ENCODE peak calls at places on chromosomes 3 and 15, in four cellular contexts. K, R, U and G are unnamed samples.

GRCh38 chr3:44976002-44976815 is at the start of the genes EXOSC7 and ZDHHC3:
- DNase-seq in K (peak), R (peak), U (peak), G (peak)

GRCh38 chr3:183472155-183472554 is 43.7 kb upstream of the MCF2L2 start:
- DNase-seq in K (no peak), R (no peak), U (no peak), G (no peak)

GRCh38 chr3:162641317-162641716 is 1144.7 kb downstream of the OTOL1 start:
- DNase-seq in K (no peak), R (no peak), U (no peak), G (no peak)

GRCh38 chr15:64354683-64355558 is 1.1 kb downstream of the CSNK1G1 start:
- DNase-seq in K (no peak), R (no peak), U (peak), G (no peak)

GRCh38 chr3:179852117-179852886 is 184.4 kb downstream of the PEX5L start:
- DNase-seq in K (peak), R (peak), U (no peak), G (peak)

GRCh38 chr3:147392083-147392916 is 14.0 kb downstream of the ZIC4 start:
- DNase-seq in K (no peak), R (peak), U (peak), G (no peak)

GRCh38 chr15:64943512-64944225 is 32.0 kb downstream of the ANKDD1A start:
- DNase-seq in K (no peak), R (no peak), U (no peak), G (no peak)

GRCh38 chr3:37872413-37873160 is 10.9 kb downstream of the CTDSPL start:
- DNase-seq in K (no peak), R (no peak), U (no peak), G (peak)

GRCh38 chr15:39591896-39592315 is 11.0 kb downstream of the THBS1 start:
- DNase-seq in K (peak), R (no peak), U (no peak), G (peak)

GRCh38 chr3:31664031-31664430 is 131.3 kb downstream of the STT3B start:
- DNase-seq in K (no peak), R (no peak), U (no peak), G (no peak)
- H3K18ac ChIP-seq in K (no peak), R (no peak), U (no peak), G (no peak)

DNA sequence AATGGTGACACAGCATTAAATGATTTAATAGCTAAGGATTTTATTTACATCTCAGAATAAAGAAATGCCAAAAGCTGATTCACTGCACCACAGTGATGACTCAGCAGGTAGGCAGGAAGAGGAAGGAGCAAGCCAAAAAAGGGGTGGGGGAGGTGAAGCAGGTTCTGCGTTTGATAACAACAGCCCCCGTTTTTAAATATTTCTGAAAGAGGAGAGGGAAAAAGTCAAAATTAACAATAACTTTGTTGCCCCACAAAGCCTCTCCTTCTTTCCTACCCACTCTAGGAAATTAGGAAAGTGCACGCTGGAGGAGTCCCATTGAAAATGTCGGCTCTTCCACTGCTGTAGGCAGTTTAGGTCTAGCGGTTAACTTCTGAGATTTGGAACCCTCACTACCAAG is 9.9 kb upstream of the CCDC54 start:
- DNase-seq in K (peak), R (no peak), U (no peak), G (peak)
- H3K18ac ChIP-seq in K (peak), R (no peak), U (no peak), G (no peak)

GRCh38 chr3:112403101-112403500 is 70.1 kb downstream of the CD200 start:
- DNase-seq in K (no peak), R (no peak), U (no peak), G (no peak)
- H3K18ac ChIP-seq in K (no peak), R (no peak), U (no peak), G (no peak)

DNA sequence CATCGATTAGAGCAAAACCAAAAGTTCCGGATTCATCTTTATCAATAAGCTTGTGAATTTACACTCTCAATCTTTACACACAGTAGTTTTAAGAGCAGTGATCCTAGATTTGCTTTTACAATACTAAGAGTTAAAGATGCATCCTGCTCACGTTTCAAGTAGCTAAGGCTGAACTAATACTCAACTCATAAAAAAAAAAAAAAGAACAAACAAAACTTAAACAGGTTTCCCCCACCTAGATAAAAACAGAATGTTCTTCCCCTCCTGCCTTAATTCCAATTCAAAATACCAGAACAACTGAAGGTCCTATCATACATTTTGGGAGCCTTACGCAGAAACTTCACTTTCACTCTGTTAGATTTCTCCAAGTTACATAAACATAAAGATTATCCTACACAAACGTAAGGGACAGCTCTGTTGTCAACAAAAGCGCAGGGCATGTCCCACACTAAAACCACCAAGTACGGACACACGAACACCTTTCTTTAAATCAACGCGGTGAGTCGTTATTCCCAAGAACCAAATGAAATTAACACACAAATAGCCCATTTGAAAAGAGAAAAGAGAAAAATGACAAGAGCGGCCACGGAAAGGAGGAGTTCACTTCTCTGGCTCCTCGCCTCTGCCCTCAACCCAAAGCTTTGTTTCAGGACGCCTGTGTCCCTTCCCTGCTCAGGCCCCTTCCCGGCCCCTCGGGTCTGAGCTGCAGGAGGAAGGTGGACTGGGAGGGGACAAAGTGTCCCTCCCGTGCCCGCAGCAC is 942 bp downstream of the CBLB start:
- DNase-seq in K (no peak), R (no peak), U (no peak), G (no peak)
- H3K18ac ChIP-seq in K (peak), R (no peak), U (peak), G (peak)

DNA sequence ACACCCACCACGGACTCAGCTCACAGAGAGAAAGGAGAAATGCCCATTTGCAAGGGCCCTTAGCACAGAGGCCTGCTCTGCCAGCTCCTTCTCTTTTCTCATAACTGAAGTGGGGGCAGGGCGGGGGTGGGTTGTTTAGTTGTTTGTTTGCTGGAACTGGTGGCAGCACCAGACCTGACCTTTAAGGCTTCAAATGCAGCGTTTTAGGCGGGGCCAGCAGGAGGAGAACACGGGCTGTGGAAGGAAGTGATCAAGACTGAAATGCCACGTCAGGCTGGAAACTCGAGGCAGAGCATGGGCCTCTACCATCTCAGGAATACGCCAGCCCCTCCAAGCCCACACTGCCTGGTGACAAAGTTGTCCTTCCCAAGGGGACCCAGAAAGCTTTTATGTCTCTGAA is 9.3 kb downstream of the CACNA2D2 start:
- DNase-seq in K (no peak), R (no peak), U (no peak), G (no peak)
- H3K18ac ChIP-seq in K (no peak), R (no peak), U (peak), G (no peak)

GRCh38 chr15:68205558-68205944 is 419 bp upstream of the CALML4 start:
- DNase-seq in K (no peak), R (no peak), U (no peak), G (no peak)

GRCh38 chr15:68206711-68207151 is 1.6 kb upstream of the CALML4 start:
- DNase-seq in K (no peak), R (peak), U (no peak), G (no peak)

GRCh38 chr15:68207176-68207935 is 2.2 kb upstream of the CALML4 start:
- DNase-seq in K (no peak), R (no peak), U (no peak), G (no peak)

GRCh38 chr15:68204776-68205557 is at the start of gene CALML4:
- DNase-seq in K (no peak), R (no peak), U (no peak), G (no peak)

DNA sequence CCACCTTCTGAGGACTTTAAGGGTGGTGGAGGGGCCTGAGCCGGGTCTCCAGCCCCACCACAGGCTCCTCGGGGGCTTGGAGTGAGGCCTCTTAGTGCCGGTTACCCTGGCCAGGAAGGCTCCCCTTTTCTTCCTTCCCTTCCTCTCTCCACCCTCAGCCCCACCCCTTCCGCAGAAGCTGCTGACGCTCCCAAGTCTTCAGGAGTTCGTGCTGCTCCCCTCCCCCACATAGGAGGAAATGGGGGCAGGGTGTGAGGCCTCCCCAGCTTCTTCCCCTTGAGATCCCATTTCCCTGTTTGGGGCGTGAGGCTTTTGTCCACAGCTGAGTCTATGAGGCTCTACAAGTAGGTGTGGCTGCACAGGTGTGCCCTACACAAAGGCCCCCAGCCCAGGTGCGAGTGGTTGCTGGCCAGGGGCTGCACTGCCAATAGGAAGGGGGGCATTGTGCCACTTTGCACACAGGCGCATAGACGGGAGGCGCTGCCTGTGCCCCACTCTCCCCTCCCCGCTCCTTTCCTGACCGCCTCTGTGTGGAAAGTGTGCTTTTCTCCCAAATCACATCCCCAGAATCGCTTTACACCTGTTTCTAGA is 912 bp upstream of the CALML4 start:
- DNase-seq in K (no peak), R (peak), U (no peak), G (no peak)
- H3K18ac ChIP-seq in K (no peak), R (no peak), U (peak), G (no peak)

DNA sequence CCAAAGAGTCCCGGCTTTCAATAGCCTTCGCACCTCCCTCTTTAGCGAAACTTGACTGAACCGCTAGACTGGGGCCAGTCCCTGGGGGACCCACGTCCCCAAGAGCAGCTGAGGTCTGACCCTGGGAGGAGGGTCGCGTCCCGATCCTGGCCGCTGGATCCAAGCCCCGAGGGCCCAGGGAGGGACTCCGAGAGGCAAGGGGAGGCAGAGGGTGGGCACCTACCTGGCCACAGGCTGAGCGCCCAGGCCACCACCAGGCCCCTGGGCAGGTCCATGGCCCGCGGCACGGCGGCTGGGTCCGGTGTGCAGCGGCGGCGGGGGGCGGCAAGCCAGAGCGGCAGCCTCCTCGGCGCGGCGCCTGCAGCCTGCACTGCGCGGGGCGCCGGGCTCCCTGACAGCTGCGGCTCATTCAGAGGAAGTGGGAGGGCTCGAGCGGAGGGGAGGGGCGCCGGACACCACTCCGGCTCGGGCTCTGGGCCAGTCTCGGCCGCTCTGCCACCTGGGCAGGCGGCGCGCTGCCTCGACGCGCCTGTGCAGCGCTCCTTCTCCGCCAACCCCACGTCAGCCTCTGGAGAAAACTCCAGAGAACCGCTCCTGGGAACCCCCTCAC is at the start of gene ITGA11:
- DNase-seq in K (peak), R (peak), U (peak), G (peak)
- H3K18ac ChIP-seq in K (peak), R (no peak), U (peak), G (peak)